ENCODE peak calls at places on chromosomes 7 and 10, in eight cellular contexts. F is HepG2, V is endothelial cell of umbilical vein, L is stomach, A is upper lobe of left lung, X is GM12891, C is sigmoid colon, Q is breast epithelium. Z is an unnamed sample.

GRCh38 chr7:2805213-2806003 is 38.7 kb downstream of the GNA12 start:
- DNase-seq in F (peak; percentile 61), V (no peak), L (peak; percentile 18), A (no peak), X (no peak), C (no peak), Q (no peak), Z (no peak)

GRCh38 chr7:83502636-83503035 is 146.3 kb downstream of the SEMA3E start:
- DNase-seq in F (no peak), V (no peak), L (no peak), A (no peak), X (no peak), C (no peak), Q (no peak), Z (no peak)

GRCh38 chr10:26274391-26274790 is 57.8 kb downstream of the GAD2 start:
- DNase-seq in F (no peak), V (no peak), L (no peak), A (no peak), X (no peak), C (no peak), Q (no peak), Z (no peak)

GRCh38 chr10:35564276-35564982 is 40.7 kb upstream of the GJD4 start:
- DNase-seq in F (no peak), V (peak; percentile 62), L (no peak), A (peak; percentile 31), X (no peak), C (no peak), Q (no peak), Z (no peak)

GRCh38 chr10:32582946-32583345 is 137.0 kb downstream of the CCDC7 start:
- DNase-seq in F (no peak), V (no peak), L (no peak), A (no peak), X (no peak), C (no peak), Q (no peak), Z (no peak)

GRCh38 chr7:111735661-111736323 is 173.5 kb upstream of the IMMP2L start:
- DNase-seq in F (peak; percentile 64), V (peak; percentile 75), L (peak; percentile 47), A (peak; percentile 35), X (no peak), C (no peak), Q (peak; percentile 26), Z (peak; percentile 14)

GRCh38 chr10:87590705-87591588 is 68.7 kb upstream of the PAPSS2 start:
- DNase-seq in F (peak; percentile 59), V (no peak), L (no peak), A (no peak), X (no peak), C (no peak), Q (no peak), Z (no peak)

GRCh38 chr10:12346707-12347106 is 2.6 kb upstream of the CAMK1D start:
- DNase-seq in F (no peak), V (no peak), L (no peak), A (no peak), X (no peak), C (no peak), Q (no peak), Z (no peak)

GRCh38 chr7:95630702-95631458 is 34.6 kb upstream of the PDK4 start:
- DNase-seq in F (no peak), V (no peak), L (no peak), A (no peak), X (no peak), C (no peak), Q (no peak), Z (no peak)

GRCh38 chr7:118311121-118311803 is 86.8 kb downstream of the ANKRD7 start:
- DNase-seq in F (no peak), V (no peak), L (no peak), A (no peak), X (no peak), C (no peak), Q (no peak), Z (no peak)

GRCh38 chr7:157671358-157672255 is 334.8 kb downstream of the DNAJB6 start:
- DNase-seq in F (no peak), V (no peak), L (no peak), A (no peak), X (no peak), C (peak; percentile 54), Q (no peak), Z (no peak)

GRCh38 chr10:4246881-4247358 is 461.9 kb upstream of the KLF6 start:
- DNase-seq in F (no peak), V (peak; percentile 69), L (no peak), A (no peak), X (no peak), C (no peak), Q (no peak), Z (no peak)

GRCh38 chr10:13708256-13708990 is 121.7 kb downstream of the PRPF18 start:
- DNase-seq in F (no peak), V (no peak), L (no peak), A (no peak), X (no peak), C (no peak), Q (peak; percentile 83), Z (no peak)

GRCh38 chr7:130872341-130872740 is 138.3 kb upstream of the KLF14 start:
- DNase-seq in F (no peak), V (no peak), L (no peak), A (no peak), X (no peak), C (no peak), Q (no peak), Z (no peak)

GRCh38 chr7:130872756-130873448 is 138.9 kb upstream of the KLF14 start:
- DNase-seq in F (no peak), V (no peak), L (no peak), A (no peak), X (no peak), C (no peak), Q (no peak), Z (no peak)

GRCh38 chr7:130875265-130875741 is 141.3 kb upstream of the KLF14 start:
- DNase-seq in F (peak; percentile 54), V (peak; percentile 40), L (peak; percentile 71), A (peak; percentile 74), X (peak; percentile 40), C (no peak), Q (no peak), Z (no peak)

GRCh38 chr7:130875901-130876300 is 141.9 kb upstream of the KLF14 start:
- DNase-seq in F (no peak), V (no peak), L (no peak), A (no peak), X (no peak), C (no peak), Q (no peak), Z (no peak)

GRCh38 chr7:130874071-130874915 is 140.3 kb upstream of the KLF14 start:
- DNase-seq in F (no peak), V (no peak), L (no peak), A (no peak), X (no peak), C (no peak), Q (no peak), Z (no peak)
- TF ChIP-seq POLR2A in F (no peak), V (no peak), L (no peak), A (no peak), X (no peak), C (no peak), Q (no peak), Z (no peak)

GRCh38 chr7:116782177-116782711 is 80.1 kb upstream of the CAPZA2 start:
- DNase-seq in F (no peak), V (no peak), L (no peak), A (no peak), X (no peak), C (no peak), Q (no peak), Z (no peak)

GRCh38 chr7:116781584-116781983 is 80.8 kb upstream of the CAPZA2 start:
- DNase-seq in F (no peak), V (no peak), L (no peak), A (no peak), X (no peak), C (no peak), Q (no peak), Z (no peak)

GRCh38 chr7:116779921-116780320 is 82.5 kb upstream of the CAPZA2 start:
- DNase-seq in F (no peak), V (no peak), L (no peak), A (no peak), X (no peak), C (no peak), Q (no peak), Z (no peak)

GRCh38 chr7:116780521-116780920 is 81.9 kb upstream of the CAPZA2 start:
- DNase-seq in F (no peak), V (no peak), L (no peak), A (no peak), X (no peak), C (no peak), Q (no peak), Z (no peak)

GRCh38 chr7:116780966-116781365 is 81.4 kb upstream of the CAPZA2 start:
- DNase-seq in F (no peak), V (no peak), L (peak; percentile 85), A (peak; percentile 75), X (no peak), C (no peak), Q (peak; percentile 75), Z (no peak)
- TF ChIP-seq POLR2AphosphoS5 in F (no peak), V (no peak), L (peak; percentile 47), A (no peak), X (no peak), C (no peak), Q (peak; percentile 45), Z (no peak)

GRCh38 chr10:100327007-100327700 is 2.9 kb downstream of the PKD2L1 start:
- DNase-seq in F (no peak), V (no peak), L (peak; percentile 42), A (peak; percentile 62), X (peak; percentile 55), C (no peak), Q (no peak), Z (peak; percentile 59)
- TF ChIP-seq POLR2A in F (no peak), V (no peak), L (no peak), A (no peak), X (no peak), C (no peak), Q (no peak), Z (no peak)

GRCh38 chr7:1532456-1533254 is 2.2 kb downstream of the MAFK start:
- DNase-seq in F (peak; percentile 77), V (peak; percentile 97), L (peak; percentile 88), A (peak; percentile 96), X (no peak), C (peak; percentile 93), Q (peak; percentile 82), Z (no peak)
- TF ChIP-seq POLR2AphosphoS5 in F (peak; percentile 59), V (peak; percentile 73), L (peak; percentile 79), A (peak; percentile 91), X (no peak), C (peak; percentile 80), Q (no peak), Z (no peak)

GRCh38 chr10:110495731-110496552 is 1.8 kb upstream of the DUSP5 start:
- DNase-seq in F (no peak), V (peak; percentile 76), L (peak; percentile 29), A (peak; percentile 42), X (no peak), C (peak; percentile 76), Q (peak; percentile 54), Z (no peak)
- TF ChIP-seq POLR2A in F (no peak), V (no peak), L (no peak), A (no peak), X (peak; percentile 30), C (no peak), Q (no peak), Z (peak; percentile 7)